ENCODE peak calls at places on chromosomes 11 and 22, in five cellular contexts. S is heart left ventricle, N is A549, R is epithelial cell of esophagus, E is GM12878. A is an unnamed sample.

GRCh38 chr22:25453557-25453956 is 110.9 kb upstream of the GRK3 start:
- DNase-seq in S (no peak), N (no peak), R (no peak), E (no peak), A (no peak)

GRCh38 chr11:47408598-47409439 is 429 bp downstream of the SLC39A13 start:
- DNase-seq in S (peak), N (peak), R (peak), E (no peak), A (no peak)

GRCh38 chr22:22075382-22076163 is 93.0 kb upstream of the TOP3B start:
- DNase-seq in S (no peak), N (no peak), R (no peak), E (no peak), A (no peak)

GRCh38 chr22:46052331-46052771 is 75.4 kb upstream of the WNT7B start:
- DNase-seq in S (peak), N (no peak), R (no peak), E (no peak), A (no peak)

GRCh38 chr11:92393218-92393617 is 168.6 kb downstream of the FAT3 start:
- DNase-seq in S (no peak), N (no peak), R (no peak), E (no peak), A (no peak)

GRCh38 chr11:130068546-130068985 is 1.1 kb upstream of the APLP2 start:
- DNase-seq in S (no peak), N (no peak), R (peak), E (no peak), A (no peak)

GRCh38 chr22:37109242-37109917 is at the start of gene TMPRSS6:
- DNase-seq in S (no peak), N (no peak), R (no peak), E (no peak), A (no peak)

GRCh38 chr11:105399505-105399904 is 210.4 kb upstream of the GRIA4 start:
- DNase-seq in S (no peak), N (no peak), R (no peak), E (no peak), A (no peak)

GRCh38 chr22:50683086-50683993 is 10.7 kb downstream of the SHANK3 start:
- DNase-seq in S (no peak), N (no peak), R (no peak), E (peak), A (no peak)

GRCh38 chr11:105937331-105937730 is 84.7 kb downstream of the MSANTD4 start:
- DNase-seq in S (no peak), N (no peak), R (peak), E (no peak), A (no peak)

GRCh38 chr11:87870081-87870480 is 305.2 kb downstream of the RAB38 start:
- DNase-seq in S (no peak), N (no peak), R (peak), E (no peak), A (no peak)

GRCh38 chr11:15526032-15526431 is 411.3 kb downstream of the INSC start:
- DNase-seq in S (no peak), N (no peak), R (no peak), E (no peak), A (no peak)

GRCh38 chr11:33065445-33066178 is 26.2 kb downstream of the TCP11L1 start:
- DNase-seq in S (peak), N (peak), R (peak), E (no peak), A (peak)

GRCh38 chr11:115645631-115646271 is 141.5 kb upstream of the CADM1 start:
- DNase-seq in S (peak), N (no peak), R (no peak), E (no peak), A (no peak)

GRCh38 chr22:22207845-22208564 is 36.6 kb upstream of the VPREB1 start:
- DNase-seq in S (peak), N (peak), R (peak), E (peak), A (peak)

GRCh38 chr11:83033972-83034672 is 37.6 kb downstream of the RAB30 start:
- DNase-seq in S (no peak), N (no peak), R (peak), E (no peak), A (no peak)

GRCh38 chr11:121369366-121369765 is 76.8 kb downstream of the SC5D start:
- DNase-seq in S (no peak), N (no peak), R (no peak), E (no peak), A (no peak)

GRCh38 chr11:8060801-8061554 is 20.0 kb upstream of the TUB start:
- DNase-seq in S (no peak), N (no peak), R (peak), E (no peak), A (no peak)

GRCh38 chr11:92190535-92191206 is 33.9 kb upstream of the FAT3 start:
- DNase-seq in S (no peak), N (no peak), R (no peak), E (no peak), A (no peak)

GRCh38 chr11:15412054-15412453 is 297.3 kb downstream of the INSC start:
- DNase-seq in S (no peak), N (no peak), R (peak), E (peak), A (no peak)

GRCh38 chr11:111541209-111542061 is 915 bp downstream of the LAYN start:
- DNase-seq in S (peak), N (no peak), R (peak), E (no peak), A (no peak)

GRCh38 chr11:111538407-111539114 is 2.0 kb upstream of the LAYN start:
- DNase-seq in S (no peak), N (no peak), R (peak), E (no peak), A (no peak)

GRCh38 chr11:111540921-111541208 is 345 bp downstream of the LAYN start:
- DNase-seq in S (no peak), N (no peak), R (peak), E (no peak), A (no peak)

GRCh38 chr11:111539426-111540113 is 950 bp upstream of the LAYN start:
- DNase-seq in S (no peak), N (no peak), R (peak), E (no peak), A (no peak)

GRCh38 chr11:111540114-111540920 is at the start of gene LAYN:
- DNase-seq in S (peak), N (no peak), R (peak), E (no peak), A (no peak)
- TF ChIP-seq CTCF in S (no peak), N (no peak), R (no peak), E (no peak), A (no peak)

DNA sequence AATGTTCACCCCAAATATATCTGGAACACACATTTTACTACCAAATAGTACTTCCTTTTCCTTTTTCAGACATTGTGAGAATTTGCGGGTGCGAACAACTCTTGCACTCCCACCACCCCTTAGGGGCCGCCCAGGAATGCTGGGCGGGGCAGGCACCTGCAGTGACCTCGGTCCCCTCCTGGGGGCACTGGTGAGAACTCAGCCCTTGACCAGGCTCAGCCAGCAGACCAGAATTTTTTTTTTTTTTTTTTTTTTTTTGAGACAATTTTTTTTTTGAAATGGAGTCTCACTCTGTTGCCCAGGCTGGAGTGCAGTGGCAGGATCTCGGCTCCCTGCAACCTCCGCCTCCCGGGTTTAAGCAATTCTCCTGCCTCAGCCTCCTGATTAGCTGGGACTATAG is 75.8 kb downstream of the ARHGAP8 start:
- DNase-seq in S (no peak), N (peak), R (no peak), E (no peak), A (no peak)
- TF ChIP-seq CTCF in S (no peak), N (peak), R (peak), E (peak), A (peak)

DNA sequence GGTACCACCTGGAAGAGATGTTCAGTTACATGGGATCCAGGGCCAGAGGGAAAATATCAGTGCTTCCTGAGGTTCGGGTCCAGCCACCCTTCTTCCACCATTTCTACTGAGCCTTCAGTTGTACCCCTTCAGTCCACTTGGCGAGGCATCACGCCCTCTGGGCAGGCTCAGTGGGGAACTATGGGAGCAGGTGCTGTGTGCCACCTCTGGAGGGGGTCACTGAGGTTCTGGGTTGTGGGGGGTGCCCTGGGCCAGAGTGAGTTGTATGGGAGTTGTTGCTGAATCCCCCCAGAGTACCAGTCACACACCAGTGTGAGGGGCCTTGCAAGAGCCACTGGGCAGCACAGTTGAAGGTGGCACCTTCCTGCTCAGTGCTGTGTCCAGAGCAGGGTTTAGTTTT is 2.7 kb upstream of the SREBF2 start:
- DNase-seq in S (no peak), N (no peak), R (no peak), E (no peak), A (no peak)
- TF ChIP-seq CTCF in S (no peak), N (no peak), R (no peak), E (no peak), A (peak)

GRCh38 chr11:43806976-43807375 is 73.7 kb upstream of the ALKBH3 start:
- DNase-seq in S (no peak), N (no peak), R (no peak), E (no peak), A (no peak)
- TF ChIP-seq CTCF in S (no peak), N (no peak), R (no peak), E (no peak), A (no peak)

DNA sequence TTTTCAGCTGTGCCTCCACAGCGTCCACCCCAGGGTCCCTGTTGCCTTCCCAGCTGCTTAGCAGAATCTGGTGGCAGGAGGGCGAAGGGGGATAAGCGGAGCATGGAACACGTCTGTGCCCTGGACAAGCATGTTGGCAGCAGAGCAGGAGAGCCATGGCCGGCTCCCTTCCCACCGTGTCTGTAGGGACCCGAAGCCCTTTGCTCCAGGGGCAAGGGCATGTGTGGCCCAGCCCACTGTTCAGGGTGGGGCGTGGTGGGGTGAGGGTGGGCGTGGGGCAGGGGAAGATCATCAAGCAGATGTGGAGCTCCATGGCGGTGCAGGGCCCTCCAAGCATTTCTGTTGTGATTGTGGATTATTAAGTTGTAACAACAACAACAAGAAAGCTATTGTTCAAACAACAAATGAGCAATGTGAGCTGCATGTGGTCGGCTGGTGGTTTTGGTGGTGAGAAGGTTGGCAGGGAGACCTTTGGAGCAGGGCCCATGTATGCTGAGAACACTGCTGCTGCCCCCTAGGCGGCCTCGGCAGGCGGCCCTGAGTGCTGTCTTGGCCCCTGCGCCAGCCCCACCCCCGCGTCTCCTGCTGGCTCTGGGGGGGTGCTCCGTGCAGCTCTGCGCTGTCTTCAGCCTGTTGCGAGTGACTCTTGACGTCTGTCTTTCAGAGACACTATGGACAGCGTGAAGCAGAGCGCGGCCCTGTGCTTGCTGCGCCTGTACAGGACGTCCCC is 50.9 kb downstream of the AP2A2 start:
- DNase-seq in S (no peak), N (no peak), R (no peak), E (no peak), A (no peak)
- TF ChIP-seq CTCF in S (no peak), N (no peak), R (no peak), E (no peak), A (no peak)

GRCh38 chr11:102724904-102725515 is at the start of gene MMP8:
- DNase-seq in S (no peak), N (no peak), R (no peak), E (no peak), A (no peak)

GRCh38 chr11:102733232-102733875 is 8.6 kb upstream of the MMP8 start:
- DNase-seq in S (peak), N (peak), R (peak), E (no peak), A (no peak)

GRCh38 chr11:102722804-102723203 is 1.9 kb downstream of the MMP8 start:
- DNase-seq in S (no peak), N (no peak), R (no peak), E (no peak), A (no peak)

GRCh38 chr11:102730036-102730815 is 5.5 kb upstream of the MMP8 start:
- DNase-seq in S (no peak), N (no peak), R (no peak), E (no peak), A (no peak)

GRCh38 chr11:102727890-102728289 is 3.1 kb upstream of the MMP8 start:
- DNase-seq in S (no peak), N (no peak), R (peak), E (no peak), A (no peak)
- TF ChIP-seq CTCF in S (no peak), N (no peak), R (no peak), E (no peak), A (no peak)

DNA sequence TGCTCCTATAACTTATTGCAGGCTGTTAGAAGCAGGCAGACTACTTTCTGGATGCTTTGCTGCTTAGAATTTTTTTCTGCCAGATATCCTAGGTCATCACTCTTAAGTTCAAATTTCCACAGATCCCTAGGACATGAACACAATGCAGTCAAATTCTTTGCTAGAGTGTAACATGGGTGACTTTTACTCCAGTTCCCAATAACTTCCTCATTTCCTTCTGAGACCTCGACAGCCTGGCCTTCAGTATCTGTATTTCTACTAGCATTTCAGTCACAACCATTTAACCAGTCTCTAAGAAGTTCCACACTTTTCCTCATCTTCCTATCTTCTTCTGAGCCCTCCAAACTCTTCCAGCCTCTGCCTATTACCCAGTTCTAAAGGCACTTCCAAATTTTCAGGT is 60.4 kb upstream of the ZBED5 start:
- DNase-seq in S (no peak), N (no peak), R (no peak), E (no peak), A (no peak)
- TF ChIP-seq CTCF in S (no peak), N (no peak), R (no peak), E (no peak), A (no peak)

DNA sequence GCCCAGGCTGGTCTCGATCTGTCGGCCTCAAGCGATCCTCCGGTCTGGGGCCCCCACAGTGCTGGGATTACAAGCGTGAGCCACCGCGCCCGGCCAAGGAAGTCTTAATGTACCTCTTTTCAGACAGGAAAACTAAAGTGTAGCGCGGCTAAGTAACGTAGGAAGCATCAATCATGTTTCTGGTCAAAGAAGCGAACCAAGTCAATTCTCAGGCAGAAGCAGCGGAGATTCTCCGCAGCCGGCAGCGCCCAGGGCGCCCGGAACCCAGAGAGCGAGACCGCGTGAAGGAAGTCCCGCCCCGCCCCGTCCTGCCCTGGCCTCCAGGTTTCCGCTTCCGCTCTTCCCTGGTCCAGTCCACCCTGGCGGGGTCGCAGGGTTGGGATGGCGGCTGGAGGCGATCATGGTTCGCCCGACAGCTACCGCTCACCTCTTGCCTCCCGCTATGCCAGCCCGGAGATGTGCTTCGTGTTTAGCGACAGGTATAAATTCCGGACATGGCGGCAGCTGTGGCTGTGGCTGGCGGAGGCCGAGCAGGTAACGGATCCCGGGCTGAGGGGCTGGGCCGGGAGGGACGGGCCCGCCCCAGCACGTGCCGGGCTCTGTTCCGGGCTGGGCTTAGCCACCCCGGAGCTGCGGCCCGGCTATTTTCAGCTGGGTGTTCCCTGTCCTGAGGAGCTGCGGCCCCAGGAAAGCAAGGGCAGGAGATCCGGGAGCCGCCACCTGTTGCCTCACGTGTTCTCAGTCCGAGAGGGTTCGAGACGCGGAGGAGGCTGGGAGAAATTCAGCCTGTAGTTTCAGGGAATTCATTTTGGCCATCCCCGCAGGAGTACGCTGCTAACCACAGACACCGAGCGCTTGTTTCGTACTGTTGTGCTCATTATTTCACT is at the start of gene ADSL:
- DNase-seq in S (peak), N (peak), R (peak), E (peak), A (peak)
- TF ChIP-seq CTCF in S (no peak), N (no peak), R (no peak), E (no peak), A (no peak)

A was measured in GM12864.